ENCODE peak calls at places on chromosomes 7 and 10, in seven cellular contexts. P, V, D, T, J, U and H are unnamed samples.
A peak's percentile ranks its signal among the peaks of the same experiment; 100 is the strongest.

GRCh38 chr7:30470783-30471182 is 7.8 kb downstream of the NOD1 start:
- DNase-seq in P (no peak), D (no peak), T (no peak), U (no peak), J (no peak), V (no peak), H (no peak)

GRCh38 chr10:11551915-11552602 is 59.4 kb downstream of the USP6NL start:
- DNase-seq in U (no peak), J (no peak), V (no peak), T (peak; percentile 72), P (no peak), D (no peak), H (no peak)

GRCh38 chr7:66735850-66736249 is 4.7 kb upstream of the RABGEF1 start:
- DNase-seq in U (no peak), V (no peak), P (no peak), T (no peak), D (no peak), J (no peak), H (no peak)

GRCh38 chr7:99788554-99788953 is 4.6 kb upstream of the CYP3A4 start:
- DNase-seq in U (no peak), V (no peak), J (no peak), D (no peak), T (no peak), P (no peak), H (no peak)

GRCh38 chr10:55966131-55966530 is 394.9 kb downstream of the ZWINT start:
- DNase-seq in V (no peak), T (no peak), P (no peak), J (no peak), U (no peak), D (no peak), H (no peak)

GRCh38 chr10:130762481-130762880 is 549.0 kb downstream of the TCERG1L start:
- DNase-seq in D (no peak), T (no peak), U (no peak), P (no peak), J (no peak), V (no peak), H (no peak)

GRCh38 chr7:134513169-134513752 is 14.1 kb upstream of the AKR1B10 start:
- DNase-seq in U (peak; percentile 29), V (no peak), P (peak; percentile 48), D (peak; percentile 17), J (peak; percentile 10), T (peak; percentile 87), H (peak; percentile 23)

GRCh38 chr7:99624487-99624886 is 7.7 kb downstream of the ZSCAN25 start:
- DNase-seq in T (no peak), P (no peak), U (no peak), D (no peak), J (no peak), V (peak; percentile 45), H (no peak)

GRCh38 chr10:76306859-76307258 is 875.4 kb downstream of the LRMDA start:
- DNase-seq in U (no peak), T (no peak), D (no peak), J (no peak), P (no peak), V (no peak), H (no peak)

GRCh38 chr7:20647908-20648776 is 32.7 kb downstream of the ABCB5 start:
- DNase-seq in D (no peak), T (peak; percentile 73), U (no peak), P (no peak), V (no peak), J (no peak), H (peak; percentile 41)

GRCh38 chr10:121079226-121079625 is 228.1 kb downstream of the WDR11 start:
- DNase-seq in P (no peak), V (no peak), J (no peak), D (no peak), U (no peak), T (no peak), H (no peak)

GRCh38 chr7:151725844-151726770 is 150.8 kb downstream of the PRKAG2 start:
- DNase-seq in P (peak; percentile 38), T (no peak), U (no peak), V (no peak), J (peak; percentile 74), D (no peak), H (no peak)